ENCODE peak calls at places on chromosomes 16 and 17, in five cellular contexts. One of them, this sample, is unnamed.

GRCh38 chr16:69112285-69113129 is 7.1 kb downstream of the HAS3 start:
- DNase-seq in NCI-H1048: no peak
- DNase-seq in CD8-positive, alpha-beta memory T cell: peak; percentile 54
- DNase-seq in T1000: peak; percentile 18
- DNase-seq in HuH-7.5: peak; percentile 97
- DNase-seq in this sample: peak; percentile 29

GRCh38 chr17:77280304-77280910 is 139.6 kb downstream of the SEC14L1 start:
- DNase-seq in NCI-H1048: no peak
- DNase-seq in T1000: peak; percentile 19
- DNase-seq in CD8-positive, alpha-beta memory T cell: no peak
- DNase-seq in HuH-7.5: no peak
- DNase-seq in this sample: no peak

GRCh38 chr17:16417399-16417798 is 2.0 kb downstream of the TRPV2 start:
- DNase-seq in T1000: no peak
- DNase-seq in NCI-H1048: no peak
- DNase-seq in CD8-positive, alpha-beta memory T cell: no peak
- DNase-seq in HuH-7.5: no peak
- DNase-seq in this sample: no peak

GRCh38 chr16:75196826-75197225 is 10.1 kb downstream of the CTRB2 start:
- DNase-seq in NCI-H1048: no peak
- DNase-seq in HuH-7.5: no peak
- DNase-seq in CD8-positive, alpha-beta memory T cell: no peak
- DNase-seq in T1000: no peak
- DNase-seq in this sample: no peak

GRCh38 chr16:23506606-23506994 is 3.7 kb downstream of the GGA2 start:
- DNase-seq in HuH-7.5: no peak
- DNase-seq in CD8-positive, alpha-beta memory T cell: no peak
- DNase-seq in NCI-H1048: no peak
- DNase-seq in T1000: no peak
- DNase-seq in this sample: no peak

GRCh38 chr16:57949013-57949412 is 21.9 kb downstream of the CNGB1 start:
- DNase-seq in HuH-7.5: no peak
- DNase-seq in T1000: no peak
- DNase-seq in NCI-H1048: no peak
- DNase-seq in CD8-positive, alpha-beta memory T cell: no peak
- DNase-seq in this sample: no peak

GRCh38 chr17:42399948-42400843 is 12.0 kb upstream of the STAT3 start:
- DNase-seq in T1000: no peak
- DNase-seq in CD8-positive, alpha-beta memory T cell: no peak
- DNase-seq in HuH-7.5: no peak
- DNase-seq in NCI-H1048: no peak
- DNase-seq in this sample: no peak

GRCh38 chr16:85716680-85717038 is 27.9 kb upstream of the GINS2 start:
- DNase-seq in CD8-positive, alpha-beta memory T cell: no peak
- DNase-seq in NCI-H1048: no peak
- DNase-seq in T1000: no peak
- DNase-seq in HuH-7.5: no peak
- DNase-seq in this sample: no peak